ENCODE peak calls at places on chromosomes 13 and 19, in ten cellular contexts. I is omental fat pad; P is Calu3; R is tibial artery; B is RWPE1; Q is bronchial epithelial cell; H is CD4-positive, alpha-beta T cell; V is endothelial cell of umbilical vein; D is kidney epithelial cell; Z is CD8-positive, alpha-beta T cell. L is an unnamed sample.

GRCh38 chr13:83221813-83222241 is 660.4 kb downstream of the SLITRK1 start:
- DNase-seq in I (no peak), P (no peak), R (no peak), B (peak; percentile 36), Q (peak; percentile 50), H (no peak), V (no peak), D (no peak), Z (no peak), L (peak; percentile 94)

GRCh38 chr19:49210108-49210900 is 52.7 kb downstream of the TRPM4 start:
- DNase-seq in I (no peak), P (peak; percentile 34), R (no peak), B (peak; percentile 29), Q (no peak), H (no peak), V (peak; percentile 9), D (no peak), Z (peak; percentile 18), L (no peak)

GRCh38 chr13:29174093-29174492 is 354.0 kb downstream of the MTUS2 start:
- DNase-seq in I (no peak), P (no peak), R (no peak), B (no peak), Q (no peak), H (no peak), V (no peak), D (no peak), Z (no peak), L (no peak)

GRCh38 chr13:53100394-53101063 is 71.9 kb downstream of the OLFM4 start:
- DNase-seq in I (no peak), P (no peak), R (no peak), B (no peak), Q (no peak), H (no peak), V (no peak), D (no peak), Z (no peak), L (no peak)

GRCh38 chr13:44237276-44237767 is 136.3 kb upstream of the SERP2 start:
- DNase-seq in I (no peak), P (no peak), R (peak; percentile 91), B (peak; percentile 71), Q (peak; percentile 96), H (no peak), V (peak; percentile 97), D (peak; percentile 63), Z (no peak), L (peak; percentile 96)

GRCh38 chr13:29239653-29240525 is 355.6 kb downstream of the SLC7A1 start:
- DNase-seq in I (no peak), P (no peak), R (no peak), B (no peak), Q (no peak), H (no peak), V (no peak), D (no peak), Z (no peak), L (no peak)

GRCh38 chr13:101627556-101627943 is 175.1 kb downstream of the ITGBL1 start:
- DNase-seq in I (no peak), P (no peak), R (no peak), B (no peak), Q (no peak), H (no peak), V (peak; percentile 36), D (no peak), Z (no peak), L (peak; percentile 47)

GRCh38 chr13:106354961-106355360 is 180.5 kb downstream of the EFNB2 start:
- DNase-seq in I (no peak), P (no peak), R (no peak), B (no peak), Q (no peak), H (no peak), V (no peak), D (no peak), Z (no peak), L (no peak)

GRCh38 chr13:30739646-30740642 is 4.6 kb downstream of the ALOX5AP start:
- DNase-seq in I (no peak), P (peak; percentile 3), R (no peak), B (peak; percentile 81), Q (peak; percentile 98), H (peak; percentile 42), V (peak; percentile 64), D (peak; percentile 57), Z (peak; percentile 61), L (peak; percentile 92)

GRCh38 chr19:48676887-48677286 is 4.1 kb upstream of the NTN5 start:
- DNase-seq in I (no peak), P (peak; percentile 58), R (no peak), B (no peak), Q (peak; percentile 40), H (no peak), V (no peak), D (no peak), Z (no peak), L (no peak)

GRCh38 chr19:39310558-39311311 is 9.9 kb downstream of the LRFN1 start:
- DNase-seq in I (no peak), P (no peak), R (no peak), B (no peak), Q (no peak), H (no peak), V (no peak), D (no peak), Z (no peak), L (no peak)

DNA sequence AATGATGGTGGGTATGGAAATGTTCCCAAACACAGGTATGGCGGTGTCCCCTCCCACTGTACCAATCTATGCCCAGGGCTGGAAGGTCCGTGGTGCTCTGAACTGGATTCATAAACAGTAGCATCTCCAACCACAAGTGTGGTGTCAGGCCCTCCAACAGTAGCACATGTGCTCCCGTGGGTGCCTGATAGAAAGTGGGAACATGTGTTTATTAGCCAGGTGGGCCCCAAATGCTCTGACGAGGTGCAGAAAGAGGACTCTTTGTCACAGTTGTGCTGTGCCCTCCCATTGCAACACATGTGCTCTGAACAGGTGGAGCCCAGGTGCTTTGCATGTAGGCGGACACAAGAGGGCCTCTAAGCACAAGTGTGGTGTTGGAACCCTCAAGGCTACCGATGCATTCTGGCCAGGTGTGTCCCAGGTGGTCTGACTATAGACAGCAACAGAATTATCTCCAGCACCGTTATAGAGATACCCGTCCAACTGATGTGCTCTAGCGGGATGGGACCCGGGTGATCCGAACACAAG is 75.4 kb upstream of the ZNF30 start:
- DNase-seq in I (no peak), P (peak; percentile 40), R (no peak), B (peak; percentile 16), Q (no peak), H (no peak), V (no peak), D (no peak), Z (no peak), L (no peak)
- TF ChIP-seq CTCF in I (no peak), P (no peak), R (no peak), B (no peak), Q (peak; percentile 14), H (no peak), V (no peak), D (no peak), Z (no peak), L (no peak)

GRCh38 chr19:28601723-28602440 is 611.1 kb downstream of the UQCRFS1 start:
- DNase-seq in I (no peak), P (no peak), R (no peak), B (no peak), Q (no peak), H (no peak), V (no peak), D (no peak), Z (no peak), L (no peak)
- TF ChIP-seq CTCF in I (no peak), P (no peak), R (no peak), B (no peak), Q (no peak), H (no peak), V (no peak), D (no peak), Z (no peak), L (no peak)

GRCh38 chr19:4199699-4200293 is 17.3 kb downstream of the ANKRD24 start:
- DNase-seq in I (no peak), P (peak; percentile 37), R (no peak), B (no peak), Q (no peak), H (no peak), V (no peak), D (no peak), Z (no peak), L (no peak)
- TF ChIP-seq CTCF in I (no peak), P (no peak), R (no peak), B (no peak), Q (no peak), H (no peak), V (no peak), D (no peak), Z (no peak), L (no peak)

GRCh38 chr19:18437481-18438330 is at the start of gene ISYNA1:
- DNase-seq in I (no peak), P (peak; percentile 45), R (no peak), B (no peak), Q (no peak), H (peak; percentile 44), V (peak; percentile 66), D (no peak), Z (peak; percentile 54), L (no peak)
- TF ChIP-seq CTCF in I (no peak), P (no peak), R (no peak), B (no peak), Q (no peak), H (no peak), V (no peak), D (no peak), Z (no peak), L (no peak)

GRCh38 chr13:98773053-98773452 is 20.6 kb upstream of the SLC15A1 start:
- DNase-seq in I (no peak), P (no peak), R (no peak), B (no peak), Q (no peak), H (no peak), V (no peak), D (no peak), Z (no peak), L (no peak)
- TF ChIP-seq CTCF in I (no peak), P (no peak), R (no peak), B (no peak), Q (no peak), H (no peak), V (no peak), D (no peak), Z (no peak), L (no peak)